ENCODE peak calls at places on chromosome X, in four cellular contexts. H, F, V and L are unnamed samples.

GRCh38 chrX:111098874-111099273 is 2.9 kb downstream of the PAK3 start:
- DNase-seq in F (peak; percentile 31), V (peak; percentile 87), H (no peak), L (peak; percentile 56)

GRCh38 chrX:53246231-53246630 is 21.2 kb upstream of the KDM5C start:
- DNase-seq in V (no peak), H (no peak), F (no peak), L (no peak)

GRCh38 chrX:121763671-121764070 is 716.3 kb downstream of the GLUD2 start:
- DNase-seq in F (no peak), H (no peak), V (no peak), L (no peak)

GRCh38 chrX:104347860-104348259 is 93.1 kb upstream of the ESX1 start:
- DNase-seq in H (no peak), V (no peak), F (no peak), L (no peak)

GRCh38 chrX:124300412-124300811 is 32.0 kb upstream of the TEX13D start:
- DNase-seq in V (no peak), H (no peak), F (no peak), L (no peak)

GRCh38 chrX:69615779-69616519 is at the start of gene EDA:
- DNase-seq in V (peak; percentile 92), F (peak; percentile 83), H (peak; percentile 92), L (peak; percentile 19)

GRCh38 chrX:140292961-140293360 is 211.9 kb downstream of the SOX3 start:
- DNase-seq in H (no peak), V (no peak), F (no peak), L (no peak)

GRCh38 chrX:41561045-41561444 is 113.9 kb downstream of the NYX start:
- DNase-seq in F (peak; percentile 31), H (no peak), V (no peak), L (no peak)

GRCh38 chrX:16870861-16871584 is 861 bp upstream of the RBBP7 start:
- DNase-seq in V (peak; percentile 77), F (peak; percentile 35), H (no peak), L (no peak)

GRCh38 chrX:15349046-15349445 is 13.7 kb upstream of the PIGA start:
- DNase-seq in H (no peak), V (no peak), F (peak; percentile 52), L (no peak)

GRCh38 chrX:25523574-25523973 is 507.8 kb upstream of the ARX start:
- DNase-seq in H (no peak), F (no peak), V (no peak), L (no peak)

GRCh38 chrX:138191998-138192397 is 519.5 kb downstream of the FGF13 start:
- DNase-seq in F (no peak), V (no peak), H (no peak), L (no peak)

GRCh38 chrX:19670854-19671620 is 155.7 kb upstream of the MAP3K15 start:
- DNase-seq in V (no peak), F (peak; percentile 47), H (no peak), L (no peak)

GRCh38 chrX:15749642-15750610 is 11.9 kb downstream of the CA5B start:
- DNase-seq in V (no peak), H (no peak), F (peak; percentile 22), L (peak; percentile 12)

GRCh38 chrX:18810416-18810815 is 103.0 kb downstream of the PPEF1 start:
- DNase-seq in V (no peak), F (no peak), H (no peak), L (no peak)

GRCh38 chrX:46184749-46185148 is 360.5 kb downstream of the ZNF674 start:
- DNase-seq in F (no peak), V (no peak), H (no peak), L (no peak)

DNA sequence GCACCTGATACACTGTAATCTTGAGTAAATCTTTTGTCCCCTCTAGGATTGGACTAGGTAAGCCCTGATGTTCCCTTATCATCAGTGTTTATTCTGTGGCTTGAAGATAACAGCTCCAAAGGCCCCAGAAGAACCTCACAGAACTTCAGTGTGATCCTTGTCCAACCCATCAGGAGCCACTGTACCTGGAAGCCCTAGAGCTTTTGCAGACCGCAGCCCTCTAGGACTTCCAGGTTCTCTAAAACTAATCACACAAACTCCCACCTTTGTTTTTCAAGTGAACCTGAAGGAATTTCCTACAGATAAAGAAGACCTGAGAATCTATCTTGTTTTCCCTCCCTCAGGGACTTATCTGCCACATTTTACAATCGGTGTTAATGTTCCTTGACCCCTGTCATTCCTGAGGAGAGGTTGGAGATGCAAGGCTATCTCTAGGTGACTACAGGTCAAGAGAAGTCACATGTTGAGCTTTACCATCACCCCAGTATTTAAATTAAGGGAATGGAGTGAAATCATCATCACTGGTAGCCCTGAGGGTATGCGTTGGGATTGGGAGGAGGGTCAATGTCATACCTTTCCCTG is 32.9 kb downstream of the LONRF3 start:
- DNase-seq in F (no peak), H (no peak), V (no peak), L (no peak)
- H3K27ac ChIP-seq in F (no peak overlapping the region), H (no peak overlapping the region), V (no peak overlapping the region), L (no peak overlapping the region)

GRCh38 chrX:10514891-10515290 is 105.5 kb downstream of the MID1 start:
- DNase-seq in H (no peak), F (no peak), V (no peak), L (no peak)

GRCh38 chrX:10509397-10509796 is 111.0 kb downstream of the MID1 start:
- DNase-seq in F (no peak), H (no peak), V (no peak), L (no peak)

GRCh38 chrX:10512258-10512657 is 108.1 kb downstream of the MID1 start:
- DNase-seq in F (no peak), H (no peak), V (no peak), L (no peak)

GRCh38 chrX:10513974-10514373 is 106.4 kb downstream of the MID1 start:
- DNase-seq in F (no peak), H (no peak), V (no peak), L (no peak)

GRCh38 chrX:10512741-10513140 is 107.6 kb downstream of the MID1 start:
- DNase-seq in V (no peak), H (no peak), F (no peak), L (no peak)
- H3K27ac ChIP-seq in V (no peak overlapping the region), H (no peak overlapping the region), F (no peak overlapping the region), L (no peak overlapping the region)

DNA sequence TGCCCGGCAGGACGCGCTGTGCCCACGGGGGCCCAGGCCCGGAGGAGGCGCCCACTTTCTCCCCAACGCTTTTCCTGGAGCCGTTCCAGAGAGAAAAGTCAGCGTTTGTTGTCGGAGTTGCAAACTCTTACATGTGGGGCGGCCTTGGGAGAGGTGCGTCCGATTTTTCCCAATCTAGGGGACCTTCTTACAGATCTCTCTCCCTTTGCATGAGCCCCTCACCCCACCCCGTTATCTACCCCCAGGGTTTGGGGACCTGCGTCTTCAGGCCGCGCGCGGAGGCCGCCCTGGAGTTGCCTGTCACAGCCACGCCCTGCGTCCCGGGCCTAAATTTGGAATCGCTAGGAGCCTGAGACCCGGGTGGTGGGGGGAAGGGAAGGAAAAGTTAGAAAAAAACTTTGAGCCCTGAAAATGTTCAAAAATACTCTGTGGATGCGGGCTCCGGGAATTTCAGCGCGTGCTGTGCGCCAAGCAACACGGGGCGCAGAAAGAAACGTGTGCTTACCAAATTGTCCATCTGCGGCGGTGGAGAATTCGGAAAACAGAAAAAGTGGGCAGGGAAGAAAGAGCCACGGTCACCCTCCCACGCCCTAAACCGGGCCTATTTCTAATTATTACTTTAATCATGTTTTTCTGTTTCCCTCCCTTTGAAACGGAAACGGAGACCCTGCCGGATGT is 587 bp downstream of the CD99 start:
- DNase-seq in H (no peak), F (peak; percentile 54), V (no peak), L (no peak)
- H3K27ac ChIP-seq in H (peak overlapping the region; percentile 86), F (peak overlapping the region; percentile 89), V (peak overlapping the region; percentile 88), L (peak overlapping the region; percentile 84)

GRCh38 chrX:6660567-6661252 is 125.8 kb upstream of the VCX3A start:
- DNase-seq in F (no peak), H (no peak), V (no peak), L (no peak)
- H3K27ac ChIP-seq in F (no peak overlapping the region), H (no peak overlapping the region), V (no peak overlapping the region), L (no peak overlapping the region)

GRCh38 chrX:24020280-24020876 is 6.6 kb downstream of the KLHL15 start:
- DNase-seq in V (no peak), F (no peak), H (no peak), L (no peak)

GRCh38 chrX:24012266-24012665 is 14.7 kb downstream of the KLHL15 start:
- DNase-seq in V (no peak), H (no peak), F (no peak), L (no peak)

GRCh38 chrX:24017674-24018073 is 9.3 kb downstream of the KLHL15 start:
- DNase-seq in F (no peak), V (no peak), H (no peak), L (no peak)

GRCh38 chrX:24019448-24019847 is 7.5 kb downstream of the KLHL15 start:
- DNase-seq in F (no peak), H (no peak), V (no peak), L (no peak)

GRCh38 chrX:24014388-24015018 is 12.5 kb downstream of the KLHL15 start:
- DNase-seq in F (no peak), H (no peak), V (no peak), L (no peak)
- H3K27ac ChIP-seq in F (no peak overlapping the region), H (no peak overlapping the region), V (no peak overlapping the region), L (no peak overlapping the region)

GRCh38 chrX:39248330-39248729 is 447.1 kb downstream of the MID1IP1 start:
- DNase-seq in V (no peak), F (no peak), H (no peak), L (no peak)
- H3K27ac ChIP-seq in V (no peak overlapping the region), F (no peak overlapping the region), H (no peak overlapping the region), L (no peak overlapping the region)

GRCh38 chrX:78650906-78651437 is 8.2 kb downstream of the RTL3 start:
- DNase-seq in H (no peak), F (no peak), V (no peak), L (no peak)

GRCh38 chrX:78658851-78659744 is at the start of gene RTL3:
- DNase-seq in H (no peak), F (no peak), V (no peak), L (no peak)

GRCh38 chrX:78655642-78656041 is 3.5 kb downstream of the RTL3 start:
- DNase-seq in V (no peak), H (no peak), F (no peak), L (no peak)

GRCh38 chrX:78652971-78653822 is 5.9 kb downstream of the RTL3 start:
- DNase-seq in H (no peak), V (no peak), F (no peak), L (no peak)
- H3K27ac ChIP-seq in H (peak overlapping the region; percentile 14), V (no peak overlapping the region), F (peak overlapping the region; percentile 40), L (no peak overlapping the region)

DNA sequence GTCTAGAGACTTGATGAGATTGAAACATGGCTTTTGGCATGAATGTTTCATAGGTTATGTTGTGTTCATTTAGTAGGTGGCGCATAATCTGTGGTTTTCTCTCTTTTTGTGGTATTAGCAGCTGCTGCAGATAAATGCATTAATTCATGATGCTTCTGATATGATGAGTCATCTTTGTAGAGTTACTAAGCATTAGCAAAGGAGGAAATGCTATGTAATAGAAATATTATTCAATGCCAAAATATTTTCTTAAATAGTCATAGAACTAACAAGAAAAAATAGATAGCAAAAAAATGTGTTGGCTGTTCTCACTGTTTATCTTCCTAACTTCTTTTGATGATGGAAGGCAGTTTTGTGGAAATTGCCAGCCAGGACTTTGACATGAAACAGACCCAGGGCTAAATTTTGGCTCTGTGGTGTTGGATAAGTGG is 3.6 kb downstream of the ZXDB start:
- DNase-seq in H (no peak), V (no peak), F (peak; percentile 58), L (no peak)
- H3K27ac ChIP-seq in H (peak overlapping the region; percentile 64), V (no peak overlapping the region), F (no peak overlapping the region), L (no peak overlapping the region)